ENCODE peak calls at places on chromosomes 13 and 19, in five cellular contexts. P is K562, Y is HepG2, W is GM12878, M is HCT116. F is an unnamed sample.

GRCh38 chr13:30862707-30863106 is 43.4 kb upstream of the MEDAG start:
- DNase-seq in P (no peak), Y (no peak), W (no peak), M (no peak), F (no peak)

GRCh38 chr19:14347999-14348889 is 33.0 kb upstream of the ADGRE5 start:
- DNase-seq in P (peak; percentile 88), Y (peak; percentile 28), W (no peak), M (no peak), F (peak; percentile 95)

GRCh38 chr13:77267362-77267761 is 59.5 kb downstream of the MYCBP2 start:
- DNase-seq in P (no peak), Y (no peak), W (no peak), M (no peak), F (no peak)

GRCh38 chr13:98173431-98173921 is 3.6 kb downstream of the RNF113B start:
- DNase-seq in P (no peak), Y (peak; percentile 95), W (no peak), M (peak; percentile 29), F (no peak)

GRCh38 chr13:114019367-114019766 is 45.5 kb upstream of the C13orf46 start:
- DNase-seq in P (peak; percentile 87), Y (no peak), W (no peak), M (peak; percentile 8), F (peak; percentile 79)

GRCh38 chr13:23723463-23723862 is 153.3 kb downstream of the TNFRSF19 start:
- DNase-seq in P (no peak), Y (no peak), W (no peak), M (no peak), F (no peak)

GRCh38 chr13:46270416-46270815 is 58.7 kb downstream of the LRRC63 start:
- DNase-seq in P (no peak), Y (no peak), W (no peak), M (no peak), F (no peak)

GRCh38 chr13:83780201-83780600 is 102.1 kb downstream of the SLITRK1 start:
- DNase-seq in P (peak; percentile 4), Y (peak; percentile 27), W (no peak), M (peak; percentile 0), F (peak; percentile 14)

GRCh38 chr19:38223617-38224013 is 407 bp downstream of the DPF1 start:
- DNase-seq in P (no peak), Y (no peak), W (no peak), M (no peak), F (no peak)

GRCh38 chr13:72125561-72125960 is 258.6 kb upstream of the DACH1 start:
- DNase-seq in P (no peak), Y (no peak), W (no peak), M (no peak), F (no peak)

GRCh38 chr13:94546071-94546839 is 49.7 kb downstream of the TGDS start:
- DNase-seq in P (no peak), Y (no peak), W (no peak), M (no peak), F (no peak)

GRCh38 chr13:94174009-94174408 is 305.5 kb downstream of the DCT start:
- DNase-seq in P (no peak), Y (no peak), W (no peak), M (no peak), F (no peak)

GRCh38 chr13:100176781-100177389 is 88.0 kb downstream of the PCCA start:
- DNase-seq in P (no peak), Y (no peak), W (no peak), M (no peak), F (peak; percentile 22)

GRCh38 chr13:99871249-99871898 is 100.2 kb downstream of the ZIC5 start:
- DNase-seq in P (no peak), Y (no peak), W (no peak), M (no peak), F (no peak)

GRCh38 chr13:77351326-77351725 is 24.4 kb upstream of the MYCBP2 start:
- DNase-seq in P (no peak), Y (no peak), W (no peak), M (no peak), F (no peak)

GRCh38 chr19:45636902-45637301 is 2.3 kb downstream of the EML2 start:
- DNase-seq in P (no peak), Y (no peak), W (no peak), M (no peak), F (no peak)

GRCh38 chr19:45636275-45636674 is 2.9 kb downstream of the EML2 start:
- DNase-seq in P (no peak), Y (no peak), W (no peak), M (no peak), F (no peak)

GRCh38 chr19:45640849-45641273 is 1.7 kb upstream of the EML2 start:
- DNase-seq in P (peak; percentile 66), Y (peak; percentile 13), W (no peak), M (peak; percentile 77), F (no peak)

GRCh38 chr19:45638930-45639729 is at the start of gene EML2:
- DNase-seq in P (peak; percentile 80), Y (peak; percentile 24), W (no peak), M (no peak), F (peak; percentile 15)

DNA sequence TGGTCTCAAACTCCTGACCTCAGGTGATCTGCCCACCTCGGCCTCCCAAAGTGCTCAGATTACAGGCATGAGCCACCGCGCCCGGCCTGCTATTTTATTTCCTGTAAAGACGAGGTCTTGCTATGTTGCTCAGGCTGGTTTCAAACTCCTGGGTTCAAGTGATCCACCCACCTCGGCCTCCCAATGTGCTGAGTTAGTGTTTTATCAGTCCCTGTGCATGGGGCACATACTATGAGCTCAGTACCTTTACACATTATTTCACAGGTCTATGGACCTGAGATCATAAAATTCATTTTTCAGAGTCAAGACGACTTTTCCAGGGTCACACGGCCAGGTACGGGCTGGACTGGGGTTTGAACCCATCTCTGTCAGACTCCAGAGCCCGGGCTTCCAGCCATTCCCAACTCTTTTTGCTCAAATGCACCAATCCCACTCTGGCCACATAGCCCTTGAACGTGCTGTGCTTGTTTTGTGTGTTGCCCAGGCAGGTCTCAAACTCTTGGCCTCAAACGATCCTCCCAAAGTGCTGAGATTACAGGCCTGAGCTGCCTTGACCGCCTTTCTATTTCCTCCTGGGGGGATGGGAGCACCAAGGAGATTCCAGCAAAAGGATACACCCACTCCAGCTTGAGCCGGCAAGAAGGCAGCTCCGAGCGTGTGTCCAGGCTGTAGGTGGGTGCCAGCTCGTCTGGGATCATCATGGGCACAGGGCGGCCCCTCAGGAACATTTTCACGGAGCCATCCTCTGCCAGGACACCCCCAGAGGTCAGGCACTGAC is 1.1 kb downstream of the EML2 start:
- DNase-seq in P (no peak), Y (no peak), W (no peak), M (no peak), F (no peak)
- TF ChIP-seq ZBTB33 in P (no peak), Y (no peak), W (no peak), M (no peak), F (no peak)

GRCh38 chr19:6039541-6040225 is 61.7 kb upstream of the RANBP3 start:
- DNase-seq in P (no peak), Y (no peak), W (no peak), M (no peak), F (no peak)
- TF ChIP-seq ZBTB33 in P (no peak), Y (no peak), W (no peak), M (no peak), F (no peak)

GRCh38 chr13:91247768-91248167 is 99.7 kb upstream of the MIR17HG start:
- DNase-seq in P (no peak), Y (no peak), W (no peak), M (no peak), F (peak; percentile 19)
- TF ChIP-seq ZBTB33 in P (no peak), Y (no peak), W (no peak), M (no peak), F (no peak)

GRCh38 chr19:34639491-34640085 is 37.4 kb downstream of the SCGB2B2 start:
- DNase-seq in P (peak; percentile 39), Y (peak; percentile 82), W (peak; percentile 13), M (peak; percentile 53), F (peak; percentile 43)
- TF ChIP-seq ZBTB33 in P (no peak), Y (no peak), W (no peak), M (no peak), F (no peak)

GRCh38 chr19:11339254-11340098 is at the start of gene RAB3D:
- DNase-seq in P (peak; percentile 97), Y (peak; percentile 71), W (peak; percentile 50), M (peak; percentile 63), F (peak; percentile 99)

GRCh38 chr19:11335449-11336146 is 3.9 kb downstream of the RAB3D start:
- DNase-seq in P (no peak), Y (no peak), W (no peak), M (no peak), F (peak; percentile 2)

GRCh38 chr19:11337080-11337479 is 2.4 kb downstream of the RAB3D start:
- DNase-seq in P (no peak), Y (no peak), W (no peak), M (no peak), F (peak; percentile 4)

GRCh38 chr19:11338569-11339253 is 746 bp downstream of the RAB3D start:
- DNase-seq in P (no peak), Y (no peak), W (no peak), M (no peak), F (peak; percentile 9)

GRCh38 chr19:11338164-11338563 is 1.3 kb downstream of the RAB3D start:
- DNase-seq in P (no peak), Y (no peak), W (no peak), M (no peak), F (peak; percentile 19)
- TF ChIP-seq ZBTB33 in P (no peak), Y (no peak), W (no peak), M (no peak), F (no peak)

DNA sequence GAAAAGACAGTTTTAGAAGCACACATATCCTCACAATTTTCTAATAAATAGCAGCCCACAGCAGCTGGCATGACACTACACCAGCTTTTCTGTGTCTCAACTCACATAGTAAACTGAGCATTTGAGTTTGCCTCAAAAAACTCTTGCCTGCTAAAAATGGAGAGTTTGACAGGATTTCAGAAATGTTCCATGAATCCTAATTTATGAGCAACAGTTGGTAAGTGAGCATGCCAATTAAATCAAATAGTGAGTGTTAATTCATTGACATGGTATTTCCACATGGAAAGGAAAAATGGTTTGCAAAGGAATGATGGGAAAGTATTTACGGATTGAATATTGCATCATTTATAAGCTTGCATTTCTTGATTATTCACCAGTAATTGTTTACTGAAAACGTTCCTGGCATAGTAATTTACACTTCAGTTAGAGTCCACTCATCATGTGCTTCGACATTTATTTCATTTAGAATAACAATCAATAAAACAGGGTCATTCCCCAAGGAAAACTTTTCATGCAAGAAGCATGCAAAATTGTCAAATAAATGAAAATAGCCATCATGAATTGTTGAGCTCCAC is 322.9 kb downstream of the EFNB2 start:
- DNase-seq in P (no peak), Y (no peak), W (no peak), M (no peak), F (no peak)
- TF ChIP-seq ZBTB33 in P (no peak), Y (no peak), W (no peak), M (no peak), F (no peak)

DNA sequence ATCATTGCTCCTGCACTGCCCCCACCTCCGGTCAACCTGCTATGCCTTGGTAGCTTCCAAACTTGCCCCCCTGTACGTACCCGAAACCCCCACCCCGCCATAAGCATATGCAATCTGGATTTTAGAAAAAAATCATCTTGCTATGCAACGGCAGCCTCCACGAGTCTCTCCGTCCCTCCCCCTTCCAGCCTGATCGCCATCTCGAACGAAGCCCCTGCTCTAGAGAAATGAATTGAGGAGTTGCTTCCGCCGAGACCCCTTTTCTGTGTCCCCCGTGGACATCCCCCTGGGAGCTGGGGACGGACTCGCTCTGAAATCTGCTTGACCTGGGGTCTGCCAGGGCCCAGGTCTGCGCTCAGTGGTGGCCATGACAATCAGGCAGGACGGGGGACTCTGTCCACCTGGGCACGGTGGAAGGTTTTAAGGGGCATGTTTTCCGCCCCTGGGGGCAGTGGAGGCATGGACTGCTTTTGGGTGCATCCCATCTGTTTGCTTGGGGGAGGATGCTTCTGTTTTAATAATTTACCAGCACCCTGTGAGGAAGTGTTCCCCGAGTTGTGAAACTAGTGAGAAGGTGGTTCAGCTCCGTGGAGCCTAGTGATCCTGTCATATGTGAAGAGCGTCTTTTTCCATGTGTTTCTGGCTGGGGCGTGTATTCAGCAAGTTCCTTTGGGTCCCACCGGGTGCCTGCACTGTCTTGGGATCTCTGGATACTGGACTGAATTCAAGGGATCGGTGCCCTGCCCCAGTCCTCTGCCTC is 1.0 kb downstream of the KDM4B start:
- DNase-seq in P (no peak), Y (no peak), W (peak; percentile 27), M (no peak), F (peak; percentile 47)
- TF ChIP-seq ZBTB33 in P (no peak), Y (no peak), W (no peak), M (no peak), F (no peak)

F was measured in SK-N-SH.